ENCODE peak calls at places on chromosomes 3 and 15, in four cellular contexts. One of them, this sample, is unnamed.

GRCh38 chr3:38566215-38566528 is 70.0 kb downstream of the EXOG start:
- DNase-seq in activated naive CD4-positive, alpha-beta T cell: no peak
- DNase-seq in NCI-H524 treated with DMSO at 0.1 percent for 48 hours: no peak
- DNase-seq in CD8-positive, alpha-beta T cell: no peak
- DNase-seq in this sample: no peak

GRCh38 chr3:134361162-134361831 is 12.9 kb downstream of the AMOTL2 start:
- DNase-seq in activated naive CD4-positive, alpha-beta T cell: no peak
- DNase-seq in NCI-H524 treated with DMSO at 0.1 percent for 48 hours: no peak
- DNase-seq in CD8-positive, alpha-beta T cell: no peak
- DNase-seq in this sample: no peak

GRCh38 chr15:37133619-37134018 is 33.3 kb upstream of the MEIS2 start:
- DNase-seq in activated naive CD4-positive, alpha-beta T cell: no peak
- DNase-seq in NCI-H524 treated with DMSO at 0.1 percent for 48 hours: peak; percentile 14
- DNase-seq in CD8-positive, alpha-beta T cell: no peak
- DNase-seq in this sample: no peak

GRCh38 chr3:115537669-115538068 is 85.6 kb upstream of the GAP43 start:
- DNase-seq in activated naive CD4-positive, alpha-beta T cell: no peak
- DNase-seq in NCI-H524 treated with DMSO at 0.1 percent for 48 hours: no peak
- DNase-seq in CD8-positive, alpha-beta T cell: no peak
- DNase-seq in this sample: no peak

GRCh38 chr3:11288786-11289637 is 16.8 kb downstream of the ATG7 start:
- DNase-seq in activated naive CD4-positive, alpha-beta T cell: no peak
- DNase-seq in NCI-H524 treated with DMSO at 0.1 percent for 48 hours: no peak
- DNase-seq in CD8-positive, alpha-beta T cell: no peak
- DNase-seq in this sample: no peak

GRCh38 chr15:58748787-58749531 is 548 bp downstream of the ADAM10 start:
- DNase-seq in activated naive CD4-positive, alpha-beta T cell: no peak
- DNase-seq in NCI-H524 treated with DMSO at 0.1 percent for 48 hours: no peak
- DNase-seq in CD8-positive, alpha-beta T cell: peak; percentile 48
- DNase-seq in this sample: peak; percentile 55

GRCh38 chr3:42557849-42558248 is 23.9 kb downstream of the SEC22C start:
- DNase-seq in activated naive CD4-positive, alpha-beta T cell: no peak
- DNase-seq in NCI-H524 treated with DMSO at 0.1 percent for 48 hours: no peak
- DNase-seq in CD8-positive, alpha-beta T cell: peak; percentile 54
- DNase-seq in this sample: no peak

GRCh38 chr15:61195116-61196002 is 33.7 kb downstream of the RORA start:
- DNase-seq in activated naive CD4-positive, alpha-beta T cell: no peak
- DNase-seq in NCI-H524 treated with DMSO at 0.1 percent for 48 hours: no peak
- DNase-seq in CD8-positive, alpha-beta T cell: no peak
- DNase-seq in this sample: no peak

GRCh38 chr3:179181021-179181472 is 32.9 kb downstream of the PIK3CA start:
- DNase-seq in activated naive CD4-positive, alpha-beta T cell: no peak
- DNase-seq in NCI-H524 treated with DMSO at 0.1 percent for 48 hours: no peak
- DNase-seq in CD8-positive, alpha-beta T cell: no peak
- DNase-seq in this sample: no peak

GRCh38 chr15:99403597-99403996 is 152.3 kb downstream of the LRRC28 start:
- DNase-seq in activated naive CD4-positive, alpha-beta T cell: no peak
- DNase-seq in NCI-H524 treated with DMSO at 0.1 percent for 48 hours: no peak
- DNase-seq in CD8-positive, alpha-beta T cell: no peak
- DNase-seq in this sample: no peak

GRCh38 chr3:156518726-156519125 is 36.2 kb downstream of the SSR3 start:
- DNase-seq in activated naive CD4-positive, alpha-beta T cell: no peak
- DNase-seq in NCI-H524 treated with DMSO at 0.1 percent for 48 hours: peak; percentile 37
- DNase-seq in CD8-positive, alpha-beta T cell: no peak
- DNase-seq in this sample: no peak

GRCh38 chr3:58544546-58544945 is 7.6 kb upstream of the ACOX2 start:
- DNase-seq in activated naive CD4-positive, alpha-beta T cell: no peak
- DNase-seq in NCI-H524 treated with DMSO at 0.1 percent for 48 hours: no peak
- DNase-seq in CD8-positive, alpha-beta T cell: no peak
- DNase-seq in this sample: no peak

GRCh38 chr3:48245136-48245535 is 4.2 kb downstream of the ZNF589 start:
- DNase-seq in activated naive CD4-positive, alpha-beta T cell: no peak
- DNase-seq in NCI-H524 treated with DMSO at 0.1 percent for 48 hours: no peak
- DNase-seq in CD8-positive, alpha-beta T cell: no peak
- DNase-seq in this sample: no peak

GRCh38 chr15:89964555-89964954 is 36.6 kb upstream of the ZNF710 start:
- DNase-seq in activated naive CD4-positive, alpha-beta T cell: no peak
- DNase-seq in NCI-H524 treated with DMSO at 0.1 percent for 48 hours: no peak
- DNase-seq in CD8-positive, alpha-beta T cell: no peak
- DNase-seq in this sample: no peak

GRCh38 chr3:105970283-105970682 is 101.5 kb upstream of the CBLB start:
- DNase-seq in activated naive CD4-positive, alpha-beta T cell: no peak
- DNase-seq in NCI-H524 treated with DMSO at 0.1 percent for 48 hours: no peak
- DNase-seq in CD8-positive, alpha-beta T cell: no peak
- DNase-seq in this sample: no peak

GRCh38 chr15:92753591-92753990 is 98.0 kb upstream of the FAM174B start:
- DNase-seq in activated naive CD4-positive, alpha-beta T cell: no peak
- DNase-seq in NCI-H524 treated with DMSO at 0.1 percent for 48 hours: no peak
- DNase-seq in CD8-positive, alpha-beta T cell: no peak
- DNase-seq in this sample: no peak

GRCh38 chr15:95561463-95561862 is 769.0 kb upstream of the NR2F2 start:
- DNase-seq in activated naive CD4-positive, alpha-beta T cell: no peak
- DNase-seq in NCI-H524 treated with DMSO at 0.1 percent for 48 hours: no peak
- DNase-seq in CD8-positive, alpha-beta T cell: no peak
- DNase-seq in this sample: no peak

GRCh38 chr3:150763122-150763840 is at the start of gene SIAH2:
- DNase-seq in activated naive CD4-positive, alpha-beta T cell: peak; percentile 88
- DNase-seq in NCI-H524 treated with DMSO at 0.1 percent for 48 hours: peak; percentile 63
- DNase-seq in CD8-positive, alpha-beta T cell: peak; percentile 96
- DNase-seq in this sample: peak; percentile 94

GRCh38 chr3:72086051-72086711 is 301.2 kb upstream of the PROK2 start:
- DNase-seq in activated naive CD4-positive, alpha-beta T cell: no peak
- DNase-seq in NCI-H524 treated with DMSO at 0.1 percent for 48 hours: no peak
- DNase-seq in CD8-positive, alpha-beta T cell: no peak
- DNase-seq in this sample: no peak

GRCh38 chr3:151124476-151124875 is 39.0 kb downstream of the MED12L start:
- DNase-seq in activated naive CD4-positive, alpha-beta T cell: no peak
- DNase-seq in NCI-H524 treated with DMSO at 0.1 percent for 48 hours: no peak
- DNase-seq in CD8-positive, alpha-beta T cell: no peak
- DNase-seq in this sample: no peak

GRCh38 chr3:167876603-167877325 is 141.2 kb downstream of the SERPINI1 start:
- DNase-seq in activated naive CD4-positive, alpha-beta T cell: no peak
- DNase-seq in NCI-H524 treated with DMSO at 0.1 percent for 48 hours: no peak
- DNase-seq in CD8-positive, alpha-beta T cell: no peak
- DNase-seq in this sample: no peak

GRCh38 chr3:43688245-43688650 is 2.5 kb upstream of the ABHD5 start:
- DNase-seq in activated naive CD4-positive, alpha-beta T cell: no peak
- DNase-seq in NCI-H524 treated with DMSO at 0.1 percent for 48 hours: no peak
- DNase-seq in CD8-positive, alpha-beta T cell: no peak
- DNase-seq in this sample: no peak

GRCh38 chr15:92655178-92655995 is at the start of gene FAM174B:
- DNase-seq in activated naive CD4-positive, alpha-beta T cell: no peak
- DNase-seq in NCI-H524 treated with DMSO at 0.1 percent for 48 hours: no peak
- DNase-seq in CD8-positive, alpha-beta T cell: no peak
- DNase-seq in this sample: no peak

GRCh38 chr3:126126292-126126691 is 42.4 kb upstream of the SLC41A3 start:
- DNase-seq in activated naive CD4-positive, alpha-beta T cell: no peak
- DNase-seq in NCI-H524 treated with DMSO at 0.1 percent for 48 hours: no peak
- DNase-seq in CD8-positive, alpha-beta T cell: no peak
- DNase-seq in this sample: peak; percentile 3

GRCh38 chr3:58874795-58875194 is 175.0 kb downstream of the CFAP20DC start:
- DNase-seq in activated naive CD4-positive, alpha-beta T cell: no peak
- DNase-seq in NCI-H524 treated with DMSO at 0.1 percent for 48 hours: no peak
- DNase-seq in CD8-positive, alpha-beta T cell: no peak
- DNase-seq in this sample: no peak

GRCh38 chr3:186452517-186452916 is 90.5 kb upstream of the DGKG start:
- DNase-seq in activated naive CD4-positive, alpha-beta T cell: no peak
- DNase-seq in NCI-H524 treated with DMSO at 0.1 percent for 48 hours: no peak
- DNase-seq in CD8-positive, alpha-beta T cell: no peak
- DNase-seq in this sample: no peak

GRCh38 chr15:88913017-88913849 is at the start of gene MFGE8:
- DNase-seq in activated naive CD4-positive, alpha-beta T cell: peak; percentile 24
- DNase-seq in NCI-H524 treated with DMSO at 0.1 percent for 48 hours: peak; percentile 36
- DNase-seq in CD8-positive, alpha-beta T cell: peak; percentile 71
- DNase-seq in this sample: peak; percentile 66

GRCh38 chr3:135217730-135218129 is 422.7 kb downstream of the EPHB1 start:
- DNase-seq in activated naive CD4-positive, alpha-beta T cell: no peak
- DNase-seq in NCI-H524 treated with DMSO at 0.1 percent for 48 hours: no peak
- DNase-seq in CD8-positive, alpha-beta T cell: no peak
- DNase-seq in this sample: no peak

GRCh38 chr15:50009634-50010033 is 109.4 kb downstream of the ATP8B4 start:
- DNase-seq in activated naive CD4-positive, alpha-beta T cell: no peak
- DNase-seq in NCI-H524 treated with DMSO at 0.1 percent for 48 hours: no peak
- DNase-seq in CD8-positive, alpha-beta T cell: no peak
- DNase-seq in this sample: no peak

GRCh38 chr3:64859625-64860590 is 172.1 kb upstream of the ADAMTS9 start:
- DNase-seq in activated naive CD4-positive, alpha-beta T cell: no peak
- DNase-seq in NCI-H524 treated with DMSO at 0.1 percent for 48 hours: no peak
- DNase-seq in CD8-positive, alpha-beta T cell: no peak
- DNase-seq in this sample: no peak

GRCh38 chr3:187031934-187032333 is 101.6 kb downstream of the ST6GAL1 start:
- DNase-seq in activated naive CD4-positive, alpha-beta T cell: no peak
- DNase-seq in NCI-H524 treated with DMSO at 0.1 percent for 48 hours: no peak
- DNase-seq in CD8-positive, alpha-beta T cell: no peak
- DNase-seq in this sample: no peak

GRCh38 chr3:188220988-188221818 is 67.2 kb downstream of the LPP start:
- DNase-seq in activated naive CD4-positive, alpha-beta T cell: no peak
- DNase-seq in NCI-H524 treated with DMSO at 0.1 percent for 48 hours: no peak
- DNase-seq in CD8-positive, alpha-beta T cell: no peak
- DNase-seq in this sample: no peak

GRCh38 chr15:32994810-32995424 is 199.6 kb downstream of the FMN1 start:
- DNase-seq in activated naive CD4-positive, alpha-beta T cell: no peak
- DNase-seq in NCI-H524 treated with DMSO at 0.1 percent for 48 hours: no peak
- DNase-seq in CD8-positive, alpha-beta T cell: no peak
- DNase-seq in this sample: no peak

GRCh38 chr15:60130811-60131210 is 126.7 kb downstream of the FOXB1 start:
- DNase-seq in activated naive CD4-positive, alpha-beta T cell: no peak
- DNase-seq in NCI-H524 treated with DMSO at 0.1 percent for 48 hours: no peak
- DNase-seq in CD8-positive, alpha-beta T cell: no peak
- DNase-seq in this sample: no peak

GRCh38 chr3:184937611-184938010 is 125.6 kb downstream of the VPS8 start:
- DNase-seq in activated naive CD4-positive, alpha-beta T cell: no peak
- DNase-seq in NCI-H524 treated with DMSO at 0.1 percent for 48 hours: no peak
- DNase-seq in CD8-positive, alpha-beta T cell: no peak
- DNase-seq in this sample: no peak

GRCh38 chr15:94041731-94042130 is 189.6 kb upstream of the MCTP2 start:
- DNase-seq in activated naive CD4-positive, alpha-beta T cell: no peak
- DNase-seq in NCI-H524 treated with DMSO at 0.1 percent for 48 hours: no peak
- DNase-seq in CD8-positive, alpha-beta T cell: no peak
- DNase-seq in this sample: no peak

GRCh38 chr3:180409883-180410282 is 192.1 kb upstream of the TTC14 start:
- DNase-seq in activated naive CD4-positive, alpha-beta T cell: no peak
- DNase-seq in NCI-H524 treated with DMSO at 0.1 percent for 48 hours: no peak
- DNase-seq in CD8-positive, alpha-beta T cell: no peak
- DNase-seq in this sample: no peak

GRCh38 chr3:135929670-135930069 is 35.9 kb upstream of the PPP2R3A start:
- DNase-seq in activated naive CD4-positive, alpha-beta T cell: no peak
- DNase-seq in NCI-H524 treated with DMSO at 0.1 percent for 48 hours: no peak
- DNase-seq in CD8-positive, alpha-beta T cell: no peak
- DNase-seq in this sample: no peak

This sample was measured in activated B cell treated with CpG ODN at 0.5 μM for 24 hours.